ENCODE peak calls at places on chromosomes 12 and 14, in four cellular contexts. A is AG10803, L is H54, Z is mucosa of gallbladder. J is an unnamed sample.
A peak's percentile ranks its signal among the peaks of the same experiment; 100 is the strongest.

GRCh38 chr12:70317781-70318180 is 48.3 kb upstream of the KCNMB4 start:
- DNase-seq in Z (no peak), A (no peak), L (no peak), J (no peak)

GRCh38 chr12:50215033-50215432 is 47.9 kb upstream of the CERS5 start:
- DNase-seq in A (peak; percentile 44), L (no peak), Z (no peak), J (no peak)

GRCh38 chr12:52073531-52073950 is 3.8 kb downstream of the ATG101 start:
- DNase-seq in A (no peak), Z (no peak), L (no peak), J (no peak)

GRCh38 chr14:69077841-69078240 is 75.1 kb downstream of the DCAF5 start:
- DNase-seq in L (peak; percentile 26), Z (no peak), A (peak; percentile 90), J (no peak)

GRCh38 chr12:16168078-16168477 is 109.4 kb downstream of the SLC15A5 start:
- DNase-seq in A (no peak), Z (no peak), L (no peak), J (no peak)

GRCh38 chr14:73248294-73248868 is 11.1 kb downstream of the PAPLN start:
- DNase-seq in L (no peak), A (no peak), Z (no peak), J (no peak)

GRCh38 chr14:38669027-38669426 is 413.1 kb upstream of the CLEC14A start:
- DNase-seq in A (no peak), L (no peak), Z (no peak), J (no peak)

GRCh38 chr14:32536175-32536574 is 207.1 kb downstream of the AKAP6 start:
- DNase-seq in A (no peak), Z (no peak), L (no peak), J (no peak)

GRCh38 chr12:65925626-65926025 is 101.3 kb downstream of the HMGA2 start:
- DNase-seq in Z (no peak), L (no peak), A (no peak), J (no peak)

GRCh38 chr14:34322940-34323418 is 139.1 kb downstream of the SPTSSA start:
- DNase-seq in A (peak; percentile 49), Z (peak; percentile 35), L (peak; percentile 43), J (no peak)

GRCh38 chr14:90356925-90357324 is 25.2 kb upstream of the NRDE2 start:
- DNase-seq in A (no peak), L (no peak), Z (no peak), J (no peak)